ENCODE peak calls at places on chromosome 15, in four cellular contexts. F is A549, W is K562, P is HepG2. C is an unnamed sample.

GRCh38 chr15:84921121-84921520 is 36.7 kb downstream of the SLC28A1 start:
- DNase-seq in W (no peak), F (no peak), P (no peak), C (no peak)

GRCh38 chr15:78177447-78177873 is 28.3 kb downstream of the IDH3A start:
- DNase-seq in W (peak; percentile 64), F (peak; percentile 44), P (peak; percentile 30), C (peak; percentile 89)

GRCh38 chr15:88998980-88999713 is 86.0 kb upstream of the MFGE8 start:
- DNase-seq in P (no peak), W (peak; percentile 35), F (no peak), C (peak; percentile 98)

GRCh38 chr15:59380902-59381610 is 8.4 kb upstream of the MYO1E start:
- DNase-seq in P (no peak), F (no peak), W (no peak), C (no peak)

GRCh38 chr15:95162967-95163531 is 931.7 kb downstream of the MCTP2 start:
- DNase-seq in P (no peak), F (no peak), W (no peak), C (no peak)

GRCh38 chr15:74123131-74123429 is 7.3 kb upstream of the ISLR2 start:
- DNase-seq in F (no peak), P (no peak), W (no peak), C (peak; percentile 87)

GRCh38 chr15:59918994-59919951 is 84.8 kb upstream of the FOXB1 start:
- DNase-seq in F (peak; percentile 47), W (no peak), P (no peak), C (no peak)

GRCh38 chr15:99019558-99020540 is 12.3 kb upstream of the PGPEP1L start:
- DNase-seq in W (no peak), P (peak; percentile 21), F (peak; percentile 48), C (no peak)

GRCh38 chr15:57034613-57035012 is 116.2 kb downstream of the TCF12 start:
- DNase-seq in W (no peak), P (no peak), F (no peak), C (no peak)

GRCh38 chr15:66877558-66878285 is 175.7 kb downstream of the SMAD6 start:
- DNase-seq in P (no peak), W (no peak), F (no peak), C (no peak)

GRCh38 chr15:67067161-67067853 is 1.9 kb downstream of the SMAD3 start:
- DNase-seq in W (no peak), P (no peak), F (no peak), C (peak; percentile 81)

GRCh38 chr15:52783929-52784798 is 6.0 kb downstream of the ONECUT1 start:
- DNase-seq in P (no peak), F (peak; percentile 40), W (peak; percentile 53), C (peak; percentile 87)

GRCh38 chr15:66646308-66646707 is 55.7 kb upstream of the SMAD6 start:
- DNase-seq in W (no peak), F (no peak), P (no peak), C (no peak)

GRCh38 chr15:93331545-93332117 is 242.6 kb upstream of the RGMA start:
- DNase-seq in F (no peak), W (no peak), P (no peak), C (peak; percentile 90)

GRCh38 chr15:87672309-87672897 is 584.1 kb downstream of the NTRK3 start:
- DNase-seq in P (no peak), W (no peak), F (peak; percentile 24), C (peak; percentile 79)

GRCh38 chr15:83538682-83539081 is 91.5 kb downstream of the SH3GL3 start:
- DNase-seq in P (no peak), W (no peak), F (no peak), C (no peak)

GRCh38 chr15:98904466-98905048 is 103.0 kb downstream of the PGPEP1L start:
- DNase-seq in F (peak; percentile 85), W (peak; percentile 67), P (peak; percentile 41), C (peak; percentile 70)

GRCh38 chr15:49331951-49332350 is 91.1 kb upstream of the FGF7 start:
- DNase-seq in P (no peak), W (no peak), F (no peak), C (no peak)

GRCh38 chr15:92914768-92915221 is 14.7 kb downstream of the CHD2 start:
- DNase-seq in F (peak; percentile 79), P (no peak), W (no peak), C (no peak)

GRCh38 chr15:79431636-79432344 is at the start of gene MINAR1:
- DNase-seq in F (peak; percentile 50), P (peak; percentile 6), W (no peak), C (peak; percentile 72)

GRCh38 chr15:100461049-100461448 is 67.7 kb downstream of the CERS3 start:
- DNase-seq in F (no peak), P (no peak), W (no peak), C (peak; percentile 11)

GRCh38 chr15:69082041-69082502 is 67.6 kb downstream of the NOX5 start:
- DNase-seq in F (no peak), W (no peak), P (no peak), C (no peak)

GRCh38 chr15:99361541-99362185 is 110.4 kb downstream of the LRRC28 start:
- DNase-seq in W (no peak), P (no peak), F (peak; percentile 47), C (peak; percentile 71)

GRCh38 chr15:42143356-42143755 is 13.1 kb downstream of the PLA2G4F start:
- DNase-seq in W (no peak), P (no peak), F (no peak), C (no peak)

GRCh38 chr15:59283717-59284336 is 77.2 kb downstream of the LDHAL6B start:
- DNase-seq in W (no peak), P (peak; percentile 38), F (peak; percentile 99), C (no peak)

GRCh38 chr15:75321711-75322110 is 14.2 kb upstream of the COMMD4 start:
- DNase-seq in P (no peak), W (no peak), F (no peak), C (no peak)

GRCh38 chr15:98842192-98842972 is 165.2 kb downstream of the PGPEP1L start:
- DNase-seq in W (no peak), F (no peak), P (peak; percentile 18), C (no peak)

GRCh38 chr15:31091531-31091930 is 10.0 kb downstream of the TRPM1 start:
- DNase-seq in W (no peak), P (no peak), F (peak; percentile 44), C (no peak)

GRCh38 chr15:52080031-52080430 is 32.5 kb downstream of the BCL2L10 start:
- DNase-seq in P (no peak), W (no peak), F (peak; percentile 70), C (no peak)

GRCh38 chr15:52422001-52422400 is 106.7 kb downstream of the MYO5A start:
- DNase-seq in F (no peak), W (no peak), P (no peak), C (no peak)

GRCh38 chr15:31262901-31263671 is 63.5 kb upstream of the KLF13 start:
- DNase-seq in F (no peak), W (no peak), P (no peak), C (no peak)

GRCh38 chr15:26879770-26880169 is 12.9 kb downstream of the GABRA5 start:
- DNase-seq in F (no peak), W (no peak), P (no peak), C (no peak)

GRCh38 chr15:80662129-80662528 is 33.0 kb upstream of the ABHD17C start:
- DNase-seq in P (no peak), W (no peak), F (no peak), C (no peak)

GRCh38 chr15:80662756-80663553 is 32.2 kb upstream of the ABHD17C start:
- DNase-seq in W (no peak), F (no peak), P (no peak), C (peak; percentile 24)

GRCh38 chr15:80659375-80659774 is 35.7 kb upstream of the ABHD17C start:
- DNase-seq in P (no peak), W (no peak), F (no peak), C (no peak)

GRCh38 chr15:80665151-80665550 is 30.0 kb upstream of the ABHD17C start:
- DNase-seq in P (no peak), F (no peak), W (no peak), C (no peak)

GRCh38 chr15:80660114-80660513 is 35.0 kb upstream of the ABHD17C start:
- DNase-seq in W (no peak), F (peak; percentile 63), P (peak; percentile 42), C (peak; percentile 79)
- TF ChIP-seq JUNB in W (no peak), F (no peak), P (no peak), C (no peak)

DNA sequence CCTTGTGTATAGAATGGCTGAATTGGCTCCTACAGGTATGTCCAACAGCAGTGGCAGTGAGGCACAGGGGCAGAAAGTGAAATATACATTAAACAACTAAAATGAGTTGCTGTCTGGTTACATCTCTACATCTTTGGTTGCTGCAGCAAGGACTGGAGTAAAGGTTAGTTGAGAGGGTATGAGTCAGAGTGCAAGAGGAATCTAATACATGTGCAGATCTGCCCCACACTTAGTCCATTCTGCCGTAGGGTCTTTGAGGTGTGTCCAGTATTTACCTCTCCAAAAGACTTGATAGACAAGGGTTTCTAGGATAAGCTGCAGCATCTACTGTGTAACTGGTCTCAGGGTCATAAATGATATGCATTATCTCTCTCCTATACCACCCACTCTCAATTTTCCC is 6.2 kb upstream of the NEDD4 start:
- DNase-seq in W (no peak), P (no peak), F (no peak), C (no peak)
- TF ChIP-seq JUNB in W (no peak), P (no peak), F (no peak), C (no peak)

DNA sequence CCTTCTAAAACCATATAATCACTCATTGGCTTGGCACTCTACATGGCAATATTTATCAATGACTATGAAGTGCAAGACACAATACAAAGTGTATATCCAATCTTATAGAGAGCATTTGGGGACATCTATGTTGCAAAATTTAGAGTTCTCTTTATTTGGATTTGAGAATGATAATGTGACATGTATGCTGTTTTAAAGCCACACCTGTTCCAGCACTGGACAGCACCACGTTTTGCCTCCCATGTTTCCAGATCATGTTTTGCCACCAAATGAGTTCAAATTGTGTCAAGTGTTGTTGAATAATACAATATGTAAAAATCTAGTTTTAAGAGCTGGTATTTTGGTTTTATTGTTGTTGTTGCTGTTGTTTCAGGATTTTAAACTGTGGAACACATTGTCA is 33.3 kb upstream of the GOLGA8A start:
- DNase-seq in W (no peak), F (no peak), P (no peak), C (no peak)
- TF ChIP-seq JUNB in W (no peak), F (no peak), P (no peak), C (no peak)

DNA sequence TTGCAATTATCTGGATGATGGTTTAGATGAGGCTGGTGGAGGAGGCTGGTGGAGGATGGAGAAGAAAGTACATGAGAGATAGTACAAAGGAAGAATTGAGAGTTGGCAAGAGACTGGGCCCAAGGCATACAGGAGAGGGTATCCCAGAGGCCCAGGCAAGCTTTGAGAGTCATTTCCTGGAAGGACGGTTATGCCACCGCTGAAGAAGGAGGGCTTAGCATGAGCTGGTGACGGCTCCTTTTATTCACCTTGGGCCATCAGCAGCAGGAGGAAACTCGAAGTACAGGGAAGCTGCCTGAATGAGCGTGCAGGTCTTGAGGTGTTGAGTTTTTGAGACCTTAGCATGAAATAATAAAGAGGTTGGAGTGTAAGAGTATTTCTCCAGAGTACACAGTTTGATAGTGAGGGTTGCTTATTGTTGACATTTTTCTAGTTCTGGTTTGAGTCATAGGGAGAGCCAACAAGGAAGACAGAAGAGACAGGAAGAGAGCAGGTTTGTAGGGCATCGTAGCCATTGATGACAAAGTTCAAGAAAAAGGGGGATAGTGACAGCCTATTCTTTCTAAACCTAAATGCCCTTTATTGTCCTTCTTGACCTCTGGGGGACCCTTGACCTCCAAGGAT is 13.8 kb downstream of the THSD4 start:
- DNase-seq in F (peak; percentile 61), W (no peak), P (no peak), C (no peak)
- TF ChIP-seq JUNB in F (no peak), W (no peak), P (no peak), C (no peak)

GRCh38 chr15:44319385-44319784 is 30.9 kb downstream of the GOLM2 start:
- DNase-seq in W (no peak), F (peak; percentile 2), P (no peak), C (peak; percentile 56)
- TF ChIP-seq JUNB in W (no peak), F (no peak), P (no peak), C (no peak)